ENCODE peak calls at places on chromosomes 3 and 15, in four cellular contexts. S, O, M and Q are unnamed samples. For H3K27me3, the result is how much of the 10 kb centered on the place peaks cover.

GRCh38 chr3:18703798-18704197 is 278.7 kb upstream of the SATB1 start:
- DNase-seq in S (no peak), O (no peak), M (no peak), Q (no peak)

GRCh38 chr3:74537164-74537563 is 77.3 kb downstream of the CNTN3 start:
- DNase-seq in S (no peak), O (no peak), M (no peak), Q (no peak)

GRCh38 chr3:32078085-32078634 is 28.3 kb upstream of the GPD1L start:
- DNase-seq in S (no peak), O (no peak), M (no peak), Q (peak)

GRCh38 chr3:34683851-34684250 is 885.4 kb downstream of the PDCD6IP start:
- DNase-seq in S (peak), O (peak), M (peak), Q (peak)

GRCh38 chr3:44045476-44046275 is 196.0 kb upstream of the TOPAZ1 start:
- DNase-seq in S (no peak), O (peak), M (no peak), Q (peak)

GRCh38 chr3:157502916-157503620 is at the start of gene VEPH1:
- DNase-seq in S (peak), O (no peak), M (peak), Q (no peak)

GRCh38 chr15:48373855-48374421 is 42.7 kb downstream of the DUT start:
- DNase-seq in S (no peak), O (no peak), M (no peak), Q (no peak)

GRCh38 chr3:127590282-127590592 is 296 bp downstream of the TPRA1 start:
- DNase-seq in S (no peak), O (no peak), M (peak), Q (peak)

GRCh38 chr3:151926956-151927355 is 53.5 kb downstream of the SUCNR1 start:
- DNase-seq in S (no peak), O (no peak), M (no peak), Q (no peak)

GRCh38 chr3:111978493-111978832 is 363 bp upstream of the ABHD10 start:
- DNase-seq in S (no peak), O (no peak), M (no peak), Q (no peak)

GRCh38 chr3:183907911-183908331 is 23.2 kb upstream of the PARL start:
- DNase-seq in S (no peak), O (no peak), M (no peak), Q (no peak)

GRCh38 chr3:58711871-58712270 is 45.3 kb upstream of the FAM3D start:
- DNase-seq in S (no peak), O (no peak), M (no peak), Q (no peak)

GRCh38 chr3:162641317-162641716 is 1144.7 kb downstream of the OTOL1 start:
- DNase-seq in S (no peak), O (no peak), M (no peak), Q (no peak)

GRCh38 chr15:70526221-70526973 is 237.0 kb downstream of the UACA start:
- DNase-seq in S (no peak), O (no peak), M (no peak), Q (peak)

GRCh38 chr3:147419062-147419701 is 10.0 kb downstream of the ZIC1 start:
- DNase-seq in S (peak), O (no peak), M (peak), Q (no peak)

GRCh38 chr15:67300266-67300914 is 45.8 kb downstream of the IQCH start:
- DNase-seq in S (no peak), O (no peak), M (no peak), Q (no peak)

GRCh38 chr15:101316529-101316928 is 21.5 kb upstream of the SNRPA1 start:
- DNase-seq in S (no peak), O (no peak), M (no peak), Q (no peak)

GRCh38 chr3:70982700-70983140 is 600.8 kb downstream of the FOXP1 start:
- DNase-seq in S (peak), O (peak), M (peak), Q (no peak)

GRCh38 chr15:90690585-90690984 is 26.6 kb upstream of the BLM start:
- DNase-seq in S (no peak), O (no peak), M (no peak), Q (no peak)

GRCh38 chr3:184511741-184512140 is 49.8 kb upstream of the EPHB3 start:
- DNase-seq in S (no peak), O (no peak), M (no peak), Q (no peak)

GRCh38 chr3:55904716-55905115 is 417.6 kb upstream of the WNT5A start:
- DNase-seq in S (no peak), O (no peak), M (no peak), Q (no peak)

GRCh38 chr15:70528270-70528706 is 235.1 kb downstream of the UACA start:
- DNase-seq in S (peak), O (peak), M (no peak), Q (peak)

GRCh38 chr15:43799209-43799944 is 643 bp downstream of the SERINC4 start:
- DNase-seq in S (peak), O (no peak), M (no peak), Q (peak)
- H3K4me2 ChIP-seq in S (no peak), O (peak), M (peak), Q (peak)

GRCh38 chr15:88266170-88266569 is 9.6 kb upstream of the NTRK3 start:
- DNase-seq in S (no peak), O (no peak), M (no peak), Q (no peak)
- H3K27me3 ChIP-seq in S (under half), O (under half), M (under half), Q (under half)

GRCh38 chr3:66395635-66396034 is 105.2 kb downstream of the LRIG1 start:
- DNase-seq in S (no peak), O (no peak), M (no peak), Q (no peak)

GRCh38 chr3:66392512-66392911 is 108.3 kb downstream of the LRIG1 start:
- DNase-seq in S (no peak), O (no peak), M (no peak), Q (no peak)

GRCh38 chr3:66394261-66395249 is 106.3 kb downstream of the LRIG1 start:
- DNase-seq in S (no peak), O (no peak), M (no peak), Q (no peak)

GRCh38 chr3:66392966-66393485 is 107.8 kb downstream of the LRIG1 start:
- DNase-seq in S (no peak), O (no peak), M (no peak), Q (no peak)

DNA sequence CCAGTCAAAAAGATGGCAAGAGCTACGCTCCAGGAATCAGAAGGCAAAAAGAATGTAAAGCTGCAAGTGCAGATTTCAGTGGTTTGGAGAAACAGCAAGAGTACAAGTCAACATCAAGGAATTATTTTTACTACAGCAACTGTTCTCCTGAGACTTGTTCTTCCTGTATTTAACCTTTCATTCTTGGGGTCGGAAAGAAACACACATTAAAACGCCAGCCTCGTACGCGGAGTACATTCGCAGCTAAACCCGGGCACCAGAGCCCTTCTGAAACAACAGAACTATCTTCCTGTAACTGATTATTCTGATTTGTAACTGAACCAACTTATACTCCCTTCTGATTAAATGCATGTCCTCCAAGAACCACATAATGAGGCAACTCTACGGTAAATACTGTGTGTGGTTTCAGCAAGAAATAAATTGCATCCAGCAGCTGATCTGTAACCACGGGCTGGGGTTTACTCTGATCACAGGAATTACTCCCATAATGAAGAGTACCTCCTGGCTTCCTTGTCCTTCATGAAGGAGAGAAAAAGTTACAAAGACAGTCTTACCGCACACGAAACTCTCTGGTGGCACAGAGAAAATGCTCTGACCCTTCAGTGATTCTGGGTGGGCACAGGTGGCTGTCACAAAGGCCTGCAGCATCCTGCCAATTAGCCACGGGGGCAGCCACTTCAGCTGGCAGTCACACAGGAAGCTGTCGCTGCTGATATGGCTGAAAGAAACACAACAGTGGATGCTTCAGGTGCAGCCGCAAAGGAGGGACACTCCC is 107.1 kb downstream of the LRIG1 start:
- DNase-seq in S (no peak), O (peak), M (no peak), Q (no peak)
- H3K4me2 ChIP-seq in S (no peak), O (peak), M (no peak), Q (peak)

GRCh38 chr3:160473978-160474377 is 24.4 kb upstream of the TRIM59 start:
- DNase-seq in S (no peak), O (no peak), M (no peak), Q (no peak)
- H3K27me3 ChIP-seq in S (under half), O (under half), M (under half), Q (under half)

DNA sequence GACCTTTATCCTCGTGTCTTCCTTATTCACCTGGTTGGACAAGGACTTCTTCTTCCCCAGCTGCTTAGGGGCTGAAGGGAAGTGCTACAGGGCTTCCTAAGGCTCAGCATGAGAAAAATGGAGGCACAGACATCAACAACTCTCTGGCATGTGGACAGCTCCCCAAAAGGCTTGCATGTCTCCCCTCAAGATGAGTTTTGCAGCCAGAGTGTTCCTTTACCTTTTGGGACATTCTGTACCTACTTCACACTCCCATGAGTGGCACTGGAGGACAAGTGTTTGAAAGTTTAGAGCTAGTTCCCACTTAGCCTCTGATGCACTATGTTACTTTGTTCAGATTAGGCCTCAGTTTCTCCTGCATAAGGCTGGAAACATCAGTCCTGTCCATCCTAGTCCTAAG is 77.1 kb upstream of the HACD2 start:
- DNase-seq in S (no peak), O (no peak), M (no peak), Q (no peak)
- H3K4me2 ChIP-seq in S (no peak), O (no peak), M (no peak), Q (no peak)

GRCh38 chr15:45134046-45134445 is 4.3 kb downstream of the DUOX1 start:
- DNase-seq in S (no peak), O (no peak), M (no peak), Q (no peak)
- H3K27me3 ChIP-seq in S (half or more), O (under half), M (half or more), Q (under half)